ENCODE peak calls at places on chromosomes 11 and 22, in five cellular contexts. E, D, Z, J and T are unnamed samples.

GRCh38 chr22:29481265-29482000 is 1.4 kb downstream of the NEFH start:
- DNase-seq in E (no peak), D (no peak), Z (no peak), J (no peak), T (no peak)

GRCh38 chr11:287821-288327 is 1.1 kb upstream of the PGGHG start:
- DNase-seq in E (no peak), D (peak), Z (no peak), J (no peak), T (no peak)

GRCh38 chr11:8022876-8023275 is 35.7 kb downstream of the EIF3F start:
- DNase-seq in E (no peak), D (no peak), Z (no peak), J (no peak), T (no peak)

GRCh38 chr22:36687516-36687915 is 16.0 kb downstream of the CACNG2 start:
- DNase-seq in E (no peak), D (no peak), Z (no peak), J (no peak), T (no peak)

GRCh38 chr11:35118906-35119305 is 20.1 kb upstream of the CD44 start:
- DNase-seq in E (no peak), D (no peak), Z (no peak), J (no peak), T (no peak)

GRCh38 chr22:41369837-41370236 is 11.9 kb upstream of the TEF start:
- DNase-seq in E (no peak), D (no peak), Z (no peak), J (no peak), T (no peak)

GRCh38 chr22:37303821-37304274 is 21.5 kb downstream of the CYTH4 start:
- DNase-seq in E (peak), D (peak), Z (no peak), J (peak), T (no peak)

GRCh38 chr11:86341382-86341781 is 33.3 kb upstream of the CCDC81 start:
- DNase-seq in E (no peak), D (no peak), Z (no peak), J (no peak), T (no peak)

GRCh38 chr11:3954448-3955298 is 99.2 kb downstream of the STIM1 start:
- DNase-seq in E (no peak), D (peak), Z (no peak), J (no peak), T (no peak)

GRCh38 chr11:99693941-99694492 is 673.3 kb downstream of the CNTN5 start:
- DNase-seq in E (no peak), D (no peak), Z (no peak), J (peak), T (no peak)

GRCh38 chr11:96055706-96056387 is 131.9 kb upstream of the MTMR2 start:
- DNase-seq in E (no peak), D (no peak), Z (no peak), J (peak), T (no peak)

GRCh38 chr11:27896096-27896495 is 195.8 kb upstream of the BDNF start:
- DNase-seq in E (no peak), D (no peak), Z (no peak), J (no peak), T (no peak)

GRCh38 chr11:112881461-112881860 is 79.8 kb upstream of the NCAM1 start:
- DNase-seq in E (no peak), D (peak), Z (peak), J (no peak), T (peak)

DNA sequence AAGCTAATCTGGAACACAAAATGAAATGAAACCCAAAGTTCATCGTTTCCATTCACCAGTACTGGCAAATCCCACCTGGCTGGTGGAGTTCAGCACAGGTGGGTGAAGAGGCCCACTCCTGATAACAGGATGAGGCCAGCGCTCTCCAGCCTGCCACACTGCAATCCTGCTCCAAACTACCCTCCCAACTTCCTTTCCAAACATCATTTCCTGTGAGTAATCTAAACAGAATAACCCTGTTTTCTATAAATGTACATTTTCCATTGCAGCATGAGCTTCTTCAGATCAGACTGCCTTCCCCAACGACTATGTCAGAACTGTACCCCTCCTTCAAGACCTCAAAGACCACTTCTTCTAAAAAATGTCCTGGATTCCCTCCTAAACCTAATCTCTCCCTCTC is 15.9 kb upstream of the NFRKB start:
- DNase-seq in E (no peak), D (no peak), Z (no peak), J (no peak), T (no peak)
- TF ChIP-seq JUND in E (no peak), D (no peak), Z (no peak), J (no peak), T (no peak)

GRCh38 chr11:88170680-88171079 is 4.6 kb downstream of the RAB38 start:
- DNase-seq in E (no peak), D (no peak), Z (no peak), J (no peak), T (no peak)

GRCh38 chr11:88169881-88170280 is 5.4 kb downstream of the RAB38 start:
- DNase-seq in E (no peak), D (no peak), Z (no peak), J (no peak), T (no peak)

GRCh38 chr11:88169481-88169880 is 5.8 kb downstream of the RAB38 start:
- DNase-seq in E (no peak), D (no peak), Z (no peak), J (no peak), T (no peak)

GRCh38 chr11:88174627-88175003 is 628 bp downstream of the RAB38 start:
- DNase-seq in E (peak), D (no peak), Z (peak), J (no peak), T (peak)

GRCh38 chr11:88171982-88172381 is 3.3 kb downstream of the RAB38 start:
- DNase-seq in E (no peak), D (no peak), Z (no peak), J (no peak), T (no peak)
- TF ChIP-seq JUND in E (no peak), D (no peak), Z (no peak), J (no peak), T (no peak)

GRCh38 chr22:28477556-28477955 is 202.1 kb downstream of the TTC28 start:
- DNase-seq in E (no peak), D (no peak), Z (no peak), J (no peak), T (no peak)

GRCh38 chr22:28479912-28480311 is 199.7 kb downstream of the TTC28 start:
- DNase-seq in E (no peak), D (no peak), Z (no peak), J (no peak), T (no peak)

GRCh38 chr22:28478564-28478963 is 201.1 kb downstream of the TTC28 start:
- DNase-seq in E (no peak), D (no peak), Z (no peak), J (no peak), T (no peak)

DNA sequence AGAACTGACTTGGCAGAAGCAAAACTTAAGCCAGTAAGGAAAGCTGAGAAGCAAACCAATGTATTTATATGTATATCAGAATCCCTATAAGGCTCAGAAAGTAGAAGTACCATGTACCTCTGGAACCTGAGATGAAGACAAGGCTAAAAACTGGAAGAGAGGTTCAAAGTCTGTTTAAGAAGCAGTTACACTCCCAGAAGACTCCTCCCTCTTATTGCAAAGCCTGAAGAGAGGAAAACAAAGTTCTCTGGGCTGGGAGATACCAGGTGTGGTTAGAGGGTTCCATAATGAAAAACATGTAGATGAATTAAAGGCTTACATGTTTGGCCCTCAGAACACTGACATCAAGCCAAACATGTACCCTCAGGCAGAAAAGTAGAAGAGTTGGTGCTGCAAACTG is 205.4 kb downstream of the TTC28 start:
- DNase-seq in E (no peak), D (no peak), Z (no peak), J (no peak), T (no peak)
- TF ChIP-seq JUND in E (no peak), D (no peak), Z (no peak), J (no peak), T (no peak)

GRCh38 chr22:22691716-22692701 is 47.6 kb downstream of the GGTLC2 start:
- DNase-seq in E (no peak), D (no peak), Z (no peak), J (no peak), T (no peak)

GRCh38 chr22:22691055-22691454 is 46.6 kb downstream of the GGTLC2 start:
- DNase-seq in E (no peak), D (no peak), Z (no peak), J (no peak), T (no peak)

GRCh38 chr22:22692707-22693530 is 48.5 kb downstream of the GGTLC2 start:
- DNase-seq in E (no peak), D (peak), Z (no peak), J (peak), T (peak)

GRCh38 chr22:22687638-22688500 is 43.5 kb downstream of the GGTLC2 start:
- DNase-seq in E (no peak), D (peak), Z (no peak), J (peak), T (peak)

GRCh38 chr22:22689621-22690345 is 45.4 kb downstream of the GGTLC2 start:
- DNase-seq in E (no peak), D (no peak), Z (no peak), J (no peak), T (no peak)
- TF ChIP-seq JUND in E (no peak), D (no peak), Z (no peak), J (no peak), T (no peak)

DNA sequence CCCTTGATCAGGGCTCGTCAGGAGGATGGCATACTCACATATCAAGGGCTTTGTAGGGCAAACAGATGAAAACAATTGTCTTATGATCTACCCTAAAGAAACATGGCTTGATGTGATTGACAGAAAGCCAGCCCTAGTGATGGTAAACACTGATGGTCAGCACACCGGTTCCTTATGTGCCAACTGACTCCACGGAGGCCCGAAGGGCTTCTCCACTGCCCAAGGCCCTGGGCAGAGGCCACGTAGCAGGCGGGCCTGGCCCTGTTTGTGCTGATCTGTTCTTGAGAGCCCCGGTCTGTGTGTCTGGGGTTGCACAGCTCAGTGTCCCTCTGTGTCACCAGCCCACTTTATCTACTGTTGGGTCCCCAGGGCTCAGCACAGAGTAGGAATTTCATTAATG is 115.2 kb downstream of the GRIK4 start:
- DNase-seq in E (no peak), D (no peak), Z (no peak), J (no peak), T (peak)
- TF ChIP-seq JUND in E (no peak), D (no peak), Z (no peak), J (no peak), T (no peak)

DNA sequence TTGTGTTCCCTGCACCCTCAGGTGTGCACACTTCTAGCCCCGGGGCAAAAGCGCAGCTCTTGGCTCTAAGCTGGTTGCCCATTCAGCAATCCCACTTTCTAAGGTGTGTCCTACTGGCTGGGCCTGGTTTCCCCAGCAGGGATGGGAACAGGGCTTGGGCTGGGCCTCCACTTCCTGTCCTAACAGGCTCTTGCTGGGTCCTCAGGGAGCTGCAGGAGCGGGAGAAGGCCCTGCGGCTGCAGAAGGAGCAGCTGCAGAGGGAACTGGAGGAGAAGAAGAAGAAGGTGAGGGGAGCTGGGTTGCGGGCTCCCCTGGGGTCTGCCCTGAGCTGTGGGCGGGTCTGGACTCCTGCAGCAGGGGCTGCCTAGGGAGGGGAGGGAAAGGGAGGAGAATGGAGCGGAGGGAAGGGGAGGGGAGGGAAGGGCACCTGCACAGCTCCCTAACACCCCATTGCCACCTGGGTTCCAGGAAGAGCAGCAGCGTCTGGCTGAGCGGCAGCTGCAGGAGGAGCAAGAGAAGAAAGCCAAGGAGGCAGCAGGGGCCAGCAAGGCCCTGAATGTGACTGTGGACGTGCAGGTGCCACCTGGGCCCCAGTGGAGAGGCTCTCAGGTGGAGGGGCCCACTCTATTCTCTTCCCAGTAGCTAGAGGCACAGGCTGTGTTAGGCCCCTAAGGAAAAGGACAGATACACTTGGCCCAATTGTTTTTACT is 24.6 kb downstream of the INCENP start:
- DNase-seq in E (no peak), D (no peak), Z (no peak), J (no peak), T (no peak)
- TF ChIP-seq JUND in E (no peak), D (no peak), Z (no peak), J (no peak), T (no peak)

GRCh38 chr11:34063061-34063795 is 11.7 kb downstream of the CAPRIN1 start:
- DNase-seq in E (no peak), D (no peak), Z (no peak), J (no peak), T (no peak)
- TF ChIP-seq JUND in E (no peak), D (no peak), Z (no peak), J (no peak), T (no peak)

DNA sequence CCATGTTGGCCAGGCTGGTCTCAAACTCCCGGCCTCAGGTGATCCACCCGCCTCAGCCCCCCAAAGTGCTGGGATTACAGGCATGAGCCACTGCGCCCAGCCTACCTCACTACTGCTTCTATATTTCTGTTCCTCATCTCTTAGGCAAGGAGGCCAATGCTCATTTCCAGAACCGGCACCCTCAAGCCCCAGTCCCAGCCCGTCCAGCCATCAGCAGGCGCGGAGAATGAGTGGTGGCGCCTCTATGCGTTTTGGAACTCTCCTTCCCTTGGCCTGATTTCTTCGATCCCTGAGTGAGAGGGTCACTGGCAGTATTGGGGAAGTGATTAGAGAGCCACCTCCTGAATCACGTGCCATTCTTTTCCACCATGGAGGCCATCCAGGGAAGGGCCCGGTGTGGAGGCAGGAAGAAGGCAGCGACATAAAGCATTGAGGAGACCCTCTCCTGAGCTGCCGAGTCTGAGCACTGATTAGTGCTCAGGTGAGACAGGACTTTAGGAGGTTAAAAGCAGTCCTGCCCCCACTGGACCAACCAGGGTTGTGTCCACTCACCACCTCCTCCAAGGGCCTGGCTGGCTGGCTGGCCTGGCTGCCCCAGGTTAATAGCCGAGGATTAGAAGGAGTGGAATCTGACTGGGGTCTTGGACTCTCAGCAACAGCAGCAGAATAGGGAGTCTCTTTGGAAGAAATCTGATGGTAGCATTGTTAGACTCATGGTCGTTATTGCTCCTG is 8.7 kb downstream of the GRIK4 start:
- DNase-seq in E (no peak), D (no peak), Z (no peak), J (no peak), T (no peak)
- TF ChIP-seq JUND in E (no peak), D (no peak), Z (no peak), J (no peak), T (no peak)

GRCh38 chr11:65121447-65121864 is 478 bp downstream of the FAU start:
- DNase-seq in E (no peak), D (no peak), Z (no peak), J (no peak), T (no peak)
- TF ChIP-seq JUND in E (no peak), D (no peak), Z (no peak), J (no peak), T (no peak)